ENCODE peak calls at places on chromosomes 5 and 9, in four cellular contexts. E is T-helper 9 cell; V is effector memory CD8-positive, alpha-beta T cell; N is GM20000. O is an unnamed sample.

GRCh38 chr5:28190011-28190410 is 1151.6 kb upstream of the CDH9 start:
- DNase-seq in E (no peak), V (no peak), N (no peak), O (no peak)

GRCh38 chr9:5622019-5622418 is 6.9 kb upstream of the RIC1 start:
- DNase-seq in E (no peak), V (no peak), N (no peak), O (no peak)

GRCh38 chr9:21402387-21403247 is 6.3 kb upstream of the IFNA8 start:
- DNase-seq in E (no peak), V (no peak), N (peak), O (no peak)

GRCh38 chr5:76403963-76404693 is 1.0 kb downstream of the IQGAP2 start:
- DNase-seq in E (peak), V (peak), N (peak), O (peak)

GRCh38 chr5:148653840-148654781 is at the start of gene HTR4:
- DNase-seq in E (no peak), V (no peak), N (no peak), O (no peak)

GRCh38 chr9:34991833-34992375 is 2.4 kb downstream of the DNAJB5 start:
- DNase-seq in E (no peak), V (no peak), N (no peak), O (no peak)

GRCh38 chr9:116144038-116144437 is 9.6 kb upstream of the PAPPA start:
- DNase-seq in E (no peak), V (no peak), N (no peak), O (no peak)

GRCh38 chr9:110303136-110303535 is 34.5 kb downstream of the TXNDC8 start:
- DNase-seq in E (no peak), V (no peak), N (no peak), O (no peak)

GRCh38 chr9:14438232-14438966 is 124.5 kb upstream of the NFIB start:
- DNase-seq in E (no peak), V (no peak), N (no peak), O (no peak)

GRCh38 chr5:149382517-149383220 is 3.6 kb upstream of the IL17B start:
- DNase-seq in E (no peak), V (no peak), N (no peak), O (no peak)

GRCh38 chr9:14704281-14704680 is 11.0 kb upstream of the ZDHHC21 start:
- DNase-seq in E (no peak), V (no peak), N (no peak), O (no peak)

O was measured in activated CD4-positive, alpha-beta T cell treated with anti-CD3 and anti-CD28 coated beads for 24 hours.